ENCODE peak calls at places on chromosomes 3 and 15, in four cellular contexts. O is sigmoid colon, B is HepG2, T is kidney. C is an unnamed sample.

GRCh38 chr15:25182736-25183445 is 228.1 kb downstream of the SNRPN start:
- DNase-seq in B (no peak), T (peak; percentile 48), O (peak; percentile 40), C (peak; percentile 24)

GRCh38 chr3:128351476-128352085 is 115.1 kb downstream of the DNAJB8 start:
- DNase-seq in B (no peak), O (peak; percentile 46), T (no peak), C (no peak)

GRCh38 chr15:69758291-69758771 is 305.7 kb downstream of the RPLP1 start:
- DNase-seq in O (no peak), T (no peak), B (no peak), C (no peak)

GRCh38 chr3:52237659-52238172 is 1.2 kb downstream of the TWF2 start:
- DNase-seq in T (peak; percentile 91), O (peak; percentile 97), B (no peak), C (peak; percentile 81)

GRCh38 chr3:104911376-104911775 is 455.3 kb upstream of the ALCAM start:
- DNase-seq in B (no peak), O (no peak), T (no peak), C (no peak)

GRCh38 chr15:52784799-52785671 is 5.1 kb downstream of the ONECUT1 start:
- DNase-seq in B (peak; percentile 39), T (peak; percentile 63), O (no peak), C (peak; percentile 32)

GRCh38 chr3:111739241-111739952 is 119.7 kb upstream of the PHLDB2 start:
- DNase-seq in B (peak; percentile 91), O (peak; percentile 80), T (no peak), C (no peak)

GRCh38 chr3:111989061-111989678 is 9.6 kb upstream of the TAGLN3 start:
- DNase-seq in B (peak; percentile 53), O (no peak), T (no peak), C (no peak)

GRCh38 chr3:101643861-101644613 is 32.9 kb downstream of the ZBTB11 start:
- DNase-seq in O (no peak), B (no peak), T (no peak), C (no peak)

GRCh38 chr3:45496550-45496949 is 98.0 kb upstream of the LIMD1 start:
- DNase-seq in T (peak; percentile 70), O (no peak), B (no peak), C (no peak)

GRCh38 chr15:80991446-80991845 is 1.8 kb upstream of the MESD start:
- DNase-seq in O (peak; percentile 89), T (no peak), B (no peak), C (no peak)

DNA sequence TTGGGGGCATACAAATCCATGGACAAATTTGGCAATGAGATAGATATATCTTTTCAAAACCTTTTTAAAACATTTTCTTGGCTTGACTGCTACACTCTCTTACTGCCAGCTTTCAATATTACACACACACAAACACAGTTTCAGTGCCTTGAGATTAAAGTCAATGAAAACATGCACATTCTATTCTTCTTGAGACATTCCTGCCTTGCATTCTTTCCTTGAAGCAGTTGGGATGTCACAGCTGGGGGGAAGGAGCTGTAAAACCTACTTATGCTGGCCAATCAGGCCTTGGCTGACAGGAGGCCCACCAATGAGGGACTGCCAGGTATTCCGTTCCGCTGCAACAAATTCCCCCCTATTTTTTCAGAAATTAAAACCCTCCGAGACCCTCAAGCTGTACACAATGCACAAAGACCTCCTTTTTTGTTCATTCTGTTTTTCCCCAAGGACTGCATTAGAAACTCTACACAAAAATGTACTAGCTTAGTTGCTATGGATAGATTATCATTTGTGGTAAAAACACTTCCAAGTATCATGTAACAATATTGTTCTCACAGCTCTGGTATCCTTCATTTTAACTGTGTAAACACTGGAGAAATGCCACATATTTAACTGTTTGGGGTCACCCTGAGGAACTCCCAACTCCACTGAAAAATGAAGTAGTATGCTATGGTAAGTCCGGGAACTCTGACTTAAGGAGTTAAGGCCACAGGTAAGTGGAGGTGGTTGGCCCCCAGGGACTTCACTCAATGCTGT is 18.5 kb downstream of the FSTL1 start:
- DNase-seq in O (no peak), B (no peak), T (no peak), C (no peak)
- H3K4me1 ChIP-seq in O (peaks cover 100% of the 10 kb centered on the region), B (no peaks in the 10 kb centered on the region), T (peaks cover 32% of the 10 kb centered on the region), C (peaks cover 62% of the 10 kb centered on the region)

GRCh38 chr3:160402249-160403027 is 3.0 kb downstream of the SMC4 start:
- DNase-seq in T (no peak), O (no peak), B (no peak), C (no peak)
- H3K27ac ChIP-seq in T (no peak overlapping the region), O (peak overlapping the region; percentile 87), B (peak overlapping the region; percentile 98), C (peak overlapping the region; percentile 88)

GRCh38 chr15:74791007-74791406 is 9.1 kb downstream of the CSK start:
- DNase-seq in B (no peak), O (no peak), T (no peak), C (no peak)
- H3K4me1 ChIP-seq in B (peaks cover 22% of the 10 kb centered on the region), O (peaks cover 64% of the 10 kb centered on the region), T (peaks cover 43% of the 10 kb centered on the region), C (peaks cover 86% of the 10 kb centered on the region)

GRCh38 chr3:14429237-14429636 is 26.8 kb downstream of the SLC6A6 start:
- DNase-seq in B (no peak), T (no peak), O (no peak), C (no peak)

GRCh38 chr3:14431928-14432834 is 29.8 kb downstream of the SLC6A6 start:
- DNase-seq in T (peak; percentile 97), O (peak; percentile 87), B (peak; percentile 82), C (peak; percentile 96)

GRCh38 chr3:14431556-14431927 is 29.1 kb downstream of the SLC6A6 start:
- DNase-seq in B (no peak), T (no peak), O (no peak), C (peak; percentile 74)

GRCh38 chr3:14429689-14430452 is 27.5 kb downstream of the SLC6A6 start:
- DNase-seq in O (no peak), B (no peak), T (no peak), C (no peak)

GRCh38 chr3:14430706-14431470 is 28.5 kb downstream of the SLC6A6 start:
- DNase-seq in T (no peak), B (no peak), O (no peak), C (no peak)
- H3K27ac ChIP-seq in T (peak overlapping the region; percentile 85), B (peak overlapping the region; percentile 73), O (peak overlapping the region; percentile 60), C (peak overlapping the region; percentile 91)

GRCh38 chr3:188125076-188125475 is 28.9 kb upstream of the LPP start:
- DNase-seq in O (no peak), T (no peak), B (no peak), C (no peak)

GRCh38 chr3:188122571-188123169 is 31.3 kb upstream of the LPP start:
- DNase-seq in O (no peak), T (no peak), B (peak; percentile 67), C (no peak)

GRCh38 chr3:188126271-188126670 is 27.7 kb upstream of the LPP start:
- DNase-seq in B (no peak), O (no peak), T (no peak), C (no peak)

GRCh38 chr3:188124184-188124583 is 29.8 kb upstream of the LPP start:
- DNase-seq in O (no peak), B (peak; percentile 61), T (no peak), C (no peak)

GRCh38 chr3:188123170-188123920 is 30.6 kb upstream of the LPP start:
- DNase-seq in O (no peak), T (no peak), B (peak; percentile 95), C (no peak)
- H3K4me1 ChIP-seq in O (peaks cover 39% of the 10 kb centered on the region), T (no peaks in the 10 kb centered on the region), B (peaks cover 63% of the 10 kb centered on the region), C (no peaks in the 10 kb centered on the region)

DNA sequence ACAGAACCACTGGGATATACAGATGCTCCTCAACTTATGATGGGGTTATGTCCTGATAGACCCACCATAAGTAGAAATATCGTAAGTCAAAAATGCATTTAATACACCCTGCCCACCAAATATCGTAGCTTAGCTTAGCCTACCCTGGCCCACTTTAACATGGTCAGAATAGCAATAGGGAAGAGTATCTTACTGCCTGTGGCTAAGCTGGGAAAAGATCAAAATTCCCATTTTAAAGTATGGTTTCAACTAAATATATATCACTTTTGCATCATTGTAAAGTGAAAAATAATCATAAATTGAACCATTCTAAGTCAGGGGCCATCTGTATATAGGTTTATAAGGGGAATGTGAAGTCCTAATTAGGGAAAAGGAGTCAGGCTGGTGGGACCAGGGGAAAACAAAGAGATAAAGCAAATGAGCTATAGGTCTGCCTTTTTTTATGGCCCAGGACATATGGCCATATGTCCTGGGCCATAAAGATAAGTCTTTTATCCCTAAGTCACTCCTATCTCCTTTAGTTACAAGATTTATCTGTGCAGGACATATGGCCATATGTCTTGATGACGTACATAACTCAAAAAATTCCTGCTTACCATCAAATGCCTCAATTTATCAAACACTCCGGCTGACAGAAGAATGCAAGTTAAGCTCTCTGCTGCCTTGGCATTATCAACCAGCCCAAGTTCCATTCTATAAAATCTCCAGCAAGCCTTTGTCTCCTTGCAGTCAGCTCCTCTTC is 11.2 kb downstream of the RTP3 start:
- DNase-seq in B (no peak), O (no peak), T (no peak), C (no peak)
- H3K27ac ChIP-seq in B (no peak overlapping the region), O (no peak overlapping the region), T (no peak overlapping the region), C (no peak overlapping the region)

DNA sequence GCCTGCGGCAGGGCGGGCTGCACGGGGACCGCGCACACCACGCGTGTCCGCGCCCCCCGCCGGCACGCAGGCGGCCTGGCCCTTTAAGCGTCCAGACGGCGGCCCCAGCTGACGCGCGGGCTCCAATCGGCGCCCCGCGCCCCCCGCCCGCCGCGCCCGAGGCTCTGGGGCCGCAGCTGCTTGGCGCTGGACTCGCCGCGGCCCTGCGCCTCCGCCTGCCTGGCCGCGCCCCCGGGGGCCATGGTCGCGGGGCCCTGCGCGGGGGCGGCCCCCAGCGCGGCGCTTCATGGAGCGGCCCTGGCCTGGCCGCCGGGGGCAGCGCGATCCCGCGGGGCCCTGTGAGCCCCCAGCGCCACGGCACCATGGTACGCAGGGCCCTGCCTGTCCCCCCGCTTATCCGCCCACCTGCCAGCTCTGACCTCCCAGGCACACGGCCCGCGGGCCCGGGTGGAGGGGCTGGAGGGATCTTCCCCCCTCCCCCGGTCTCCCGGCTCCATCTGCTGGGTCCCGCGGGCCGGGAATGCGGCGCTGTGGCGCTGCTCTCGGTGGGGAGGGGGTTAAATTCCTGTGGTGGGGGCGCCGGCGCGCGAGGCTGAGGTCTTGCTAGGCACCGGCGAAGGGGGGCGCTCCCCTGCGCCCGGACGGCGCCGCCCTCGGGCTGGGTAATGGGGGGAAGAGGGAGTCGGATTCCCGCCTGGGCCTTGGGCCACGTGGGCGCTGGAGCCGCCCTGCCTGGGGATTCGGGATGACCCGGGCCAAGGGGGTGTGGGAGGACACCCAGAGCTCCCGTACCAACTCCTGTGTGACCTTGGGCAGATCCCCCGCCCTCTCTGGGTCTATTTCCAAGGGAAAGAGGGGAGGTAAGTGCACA is 1.1 kb downstream of the ZBTB47 start:
- DNase-seq in B (peak; percentile 44), T (peak; percentile 85), O (peak; percentile 88), C (no peak)
- H3K4me1 ChIP-seq in B (peaks cover 62% of the 10 kb centered on the region), T (peaks cover 10% of the 10 kb centered on the region), O (peaks cover 76% of the 10 kb centered on the region), C (peaks cover 43% of the 10 kb centered on the region)

DNA sequence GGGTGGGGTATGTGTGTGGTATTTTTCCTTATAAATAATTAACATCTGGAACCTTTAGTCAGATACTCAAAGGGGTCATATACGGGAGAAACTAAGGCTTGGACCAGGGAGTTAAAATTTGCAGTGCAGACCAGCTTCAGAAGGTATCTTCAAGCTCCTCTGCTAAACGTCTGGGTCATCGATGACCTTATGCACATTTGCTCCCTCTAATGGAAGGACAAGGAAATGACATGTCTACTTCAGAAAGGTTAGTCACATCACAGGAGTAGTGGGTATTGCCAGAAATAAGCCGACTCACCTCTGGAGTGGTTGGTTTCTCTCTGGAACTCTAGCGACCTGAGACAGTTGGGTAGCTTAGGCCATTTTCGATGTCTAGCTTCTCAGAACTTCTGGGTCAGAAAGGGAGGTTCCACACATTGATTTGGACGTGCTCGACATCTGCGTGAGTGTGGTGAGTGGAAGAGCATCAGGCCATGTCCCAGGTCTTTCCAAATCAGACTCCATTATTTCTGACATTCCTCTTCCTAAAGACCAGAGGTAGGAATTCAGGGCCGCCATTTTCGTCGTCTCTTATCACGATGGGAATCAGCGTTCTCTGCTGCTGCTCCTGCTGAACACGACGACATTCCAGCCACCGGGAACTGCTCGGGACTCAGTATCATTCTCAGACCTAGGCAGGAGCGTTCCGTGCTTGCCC is 31.8 kb upstream of the RASA2 start:
- DNase-seq in T (no peak), O (no peak), B (peak; percentile 77), C (no peak)
- H3K27ac ChIP-seq in T (no peak overlapping the region), O (no peak overlapping the region), B (no peak overlapping the region), C (no peak overlapping the region)

GRCh38 chr3:10392244-10392643 is 71.3 kb upstream of the SEC13 start:
- DNase-seq in O (no peak), B (no peak), T (no peak), C (no peak)
- H3K4me1 ChIP-seq in O (no peaks in the 10 kb centered on the region), B (no peaks in the 10 kb centered on the region), T (no peaks in the 10 kb centered on the region), C (no peaks in the 10 kb centered on the region)

C was measured in lower lobe of right lung.